ENCODE peak calls at places on chromosome 1, in seven cellular contexts. M is fibroblast of lung; E is astrocyte of the hippocampus; D is MM.1S; I is NCI-H1092; L is GM04503; O is CD8-positive, alpha-beta memory T cell. F is an unnamed sample.
A peak's percentile ranks its signal among the peaks of the same experiment; 100 is the strongest.

GRCh38 chr1:158101944-158102343 is 78.8 kb upstream of the CD1D start:
- DNase-seq in M (no peak), E (peak; percentile 16), D (no peak), I (no peak), L (peak; percentile 31), O (no peak), F (no peak)

GRCh38 chr1:156959414-156959813 is 39.0 kb downstream of the LRRC71 start:
- DNase-seq in M (peak; percentile 84), E (no peak), D (peak; percentile 56), I (no peak), L (peak; percentile 21), O (no peak), F (no peak)

GRCh38 chr1:201353186-201353940 is 24.1 kb downstream of the TNNT2 start:
- DNase-seq in M (no peak), E (no peak), D (no peak), I (no peak), L (no peak), O (no peak), F (no peak)

GRCh38 chr1:61379693-61380092 is 297.3 kb downstream of the NFIA start:
- DNase-seq in M (no peak), E (no peak), D (no peak), I (no peak), L (no peak), O (no peak), F (no peak)

GRCh38 chr1:61326713-61327112 is 244.4 kb downstream of the NFIA start:
- DNase-seq in M (no peak), E (no peak), D (no peak), I (no peak), L (no peak), O (no peak), F (no peak)

GRCh38 chr1:41545996-41546938 is 61.8 kb upstream of the EDN2 start:
- DNase-seq in M (peak; percentile 53), E (no peak), D (no peak), I (no peak), L (no peak), O (no peak), F (no peak)

GRCh38 chr1:15056515-15057285 is 96.8 kb upstream of the TMEM51 start:
- DNase-seq in M (peak; percentile 53), E (peak; percentile 62), D (no peak), I (no peak), L (no peak), O (no peak), F (no peak)

GRCh38 chr1:85308837-85309350 is 32.5 kb upstream of the BCL10 start:
- DNase-seq in M (no peak), E (peak; percentile 51), D (no peak), I (no peak), L (no peak), O (no peak), F (no peak)

GRCh38 chr1:7948950-7949349 is 8.3 kb upstream of the TNFRSF9 start:
- DNase-seq in M (peak; percentile 23), E (peak; percentile 82), D (no peak), I (no peak), L (peak; percentile 74), O (peak; percentile 66), F (no peak)

GRCh38 chr1:210489491-210489890 is 160.8 kb downstream of the HHAT start:
- DNase-seq in M (no peak), E (no peak), D (no peak), I (no peak), L (no peak), O (no peak), F (no peak)

GRCh38 chr1:203520315-203520714 is 26.4 kb downstream of the OPTC start:
- DNase-seq in M (peak; percentile 58), E (no peak), D (no peak), I (no peak), L (no peak), O (no peak), F (no peak)

GRCh38 chr1:109294481-109294880 is 11.5 kb upstream of the PSRC1 start:
- DNase-seq in M (no peak), E (no peak), D (no peak), I (no peak), L (no peak), O (no peak), F (no peak)

GRCh38 chr1:208101661-208102431 is 142.3 kb downstream of the PLXNA2 start:
- DNase-seq in M (peak; percentile 64), E (peak; percentile 44), D (no peak), I (peak; percentile 97), L (no peak), O (no peak), F (no peak)

GRCh38 chr1:218374401-218374848 is 29.3 kb downstream of the TGFB2 start:
- DNase-seq in M (no peak), E (peak; percentile 44), D (no peak), I (no peak), L (no peak), O (no peak), F (no peak)

GRCh38 chr1:201221201-201221846 is 30.7 kb downstream of the IGFN1 start:
- DNase-seq in M (no peak), E (no peak), D (no peak), I (no peak), L (no peak), O (no peak), F (no peak)

F was measured in OCI-LY7.